ENCODE peak calls at places on chromosomes 12 and 14, in seven cellular contexts. A, B, G, Q, W, N and F are unnamed samples.

GRCh38 chr12:2796187-2796663 is 1.5 kb downstream of the FKBP4 start:
- DNase-seq in A (peak; percentile 49), N (no peak), W (no peak), Q (no peak), G (no peak), B (no peak), F (no peak)

GRCh38 chr12:3490848-3491382 is at the start of gene PRMT8:
- DNase-seq in G (no peak), Q (no peak), N (no peak), W (no peak), A (peak; percentile 20), B (no peak), F (peak; percentile 63)

GRCh38 chr14:92382677-92383076 is 59.7 kb downstream of the SLC24A4 start:
- DNase-seq in Q (no peak), B (no peak), N (no peak), G (no peak), W (no peak), A (no peak), F (no peak)

GRCh38 chr12:30573145-30573544 is 122.5 kb downstream of the IPO8 start:
- DNase-seq in B (no peak), A (no peak), Q (no peak), G (no peak), W (no peak), N (no peak), F (no peak)

GRCh38 chr14:64947710-64948611 is 5.4 kb upstream of the GPX2 start:
- DNase-seq in N (peak; percentile 97), Q (no peak), B (no peak), W (no peak), A (no peak), G (no peak), F (no peak)

GRCh38 chr12:120697344-120697743 is 10.4 kb downstream of the MLEC start:
- DNase-seq in B (no peak), Q (no peak), N (no peak), A (no peak), G (no peak), W (no peak), F (no peak)

GRCh38 chr12:80872053-80872452 is 65.7 kb downstream of the LIN7A start:
- DNase-seq in B (no peak), Q (no peak), N (no peak), G (no peak), A (no peak), W (no peak), F (no peak)

GRCh38 chr14:60002819-60003492 is 83.0 kb downstream of the LRRC9 start:
- DNase-seq in Q (no peak), N (peak; percentile 90), W (peak; percentile 27), A (peak; percentile 11), G (peak; percentile 75), B (no peak), F (no peak)

GRCh38 chr14:22994762-22995275 is 12.5 kb upstream of the AJUBA start:
- DNase-seq in B (no peak), N (no peak), A (peak; percentile 29), G (no peak), W (peak; percentile 37), Q (no peak), F (peak; percentile 90)

GRCh38 chr12:68806488-68807237 is 1.3 kb upstream of the MDM2 start:
- DNase-seq in G (no peak), A (no peak), N (no peak), Q (no peak), W (no peak), B (no peak), F (no peak)

GRCh38 chr14:68691031-68691864 is 101.6 kb downstream of the ZFP36L1 start:
- DNase-seq in B (no peak), G (no peak), N (no peak), A (no peak), W (no peak), Q (peak; percentile 17), F (no peak)

GRCh38 chr14:72946491-72946890 is 20.2 kb downstream of the DCAF4 start:
- DNase-seq in N (no peak), W (no peak), A (no peak), G (no peak), Q (no peak), B (no peak), F (no peak)

GRCh38 chr12:116552750-116553383 is 6.3 kb upstream of the MAP1LC3B2 start:
- DNase-seq in N (no peak), Q (no peak), W (no peak), G (no peak), B (no peak), A (no peak), F (no peak)

GRCh38 chr12:119319638-119320037 is 14.9 kb upstream of the CCDC60 start:
- DNase-seq in Q (peak; percentile 52), B (no peak), G (no peak), N (no peak), A (no peak), W (no peak), F (no peak)

GRCh38 chr14:105326568-105326867 is 12.0 kb downstream of the PACS2 start:
- DNase-seq in N (no peak), B (no peak), A (no peak), G (no peak), W (no peak), Q (no peak), F (no peak)

GRCh38 chr12:14356147-14356546 is 9.3 kb upstream of the ATF7IP start:
- DNase-seq in G (no peak), N (no peak), B (no peak), A (no peak), W (no peak), Q (no peak), F (no peak)

GRCh38 chr14:23174785-23175184 is 8.7 kb downstream of the SLC7A8 start:
- DNase-seq in Q (no peak), G (no peak), W (no peak), A (no peak), B (no peak), N (no peak), F (no peak)

GRCh38 chr12:44812062-44812461 is 64.1 kb downstream of the NELL2 start:
- DNase-seq in B (no peak), A (no peak), Q (no peak), G (no peak), N (no peak), W (no peak), F (no peak)

GRCh38 chr14:98181768-98182167 is 1090.2 kb downstream of the BCL11B start:
- DNase-seq in W (no peak), A (no peak), N (no peak), G (no peak), B (no peak), Q (no peak), F (no peak)

GRCh38 chr12:72272731-72273498 is 745 bp downstream of the TRHDE start:
- DNase-seq in N (no peak), G (no peak), B (no peak), W (peak; percentile 30), A (no peak), Q (no peak), F (peak; percentile 68)

GRCh38 chr12:2550470-2551090 is 244.2 kb upstream of the FKBP4 start:
- DNase-seq in A (peak; percentile 66), N (no peak), B (no peak), G (no peak), W (no peak), Q (no peak), F (no peak)

GRCh38 chr14:95318399-95318834 is 1.3 kb downstream of the CLMN start:
- DNase-seq in G (no peak), Q (no peak), A (no peak), B (no peak), N (peak; percentile 89), W (no peak), F (no peak)